ENCODE peak calls at places on chromosomes 7 and 10, in four cellular contexts. P, Z, V and H are unnamed samples.

GRCh38 chr10:60846173-60846572 is 67.9 kb downstream of the CDK1 start:
- DNase-seq in P (no peak), Z (no peak), V (no peak), H (no peak)

GRCh38 chr7:47786557-47787248 is 161.6 kb downstream of the PKD1L1 start:
- DNase-seq in P (peak), Z (no peak), V (no peak), H (no peak)

GRCh38 chr10:126955396-126955795 is 50.2 kb downstream of the DOCK1 start:
- DNase-seq in P (no peak), Z (no peak), V (no peak), H (no peak)

GRCh38 chr10:68099736-68100135 is 9.6 kb upstream of the MYPN start:
- DNase-seq in P (no peak), Z (no peak), V (no peak), H (no peak)

GRCh38 chr10:47036771-47037170 is 125.5 kb downstream of the PTPN20 start:
- DNase-seq in P (no peak), Z (no peak), V (no peak), H (no peak)

GRCh38 chr7:82729172-82730030 is 285.8 kb upstream of the CACNA2D1 start:
- DNase-seq in P (peak), Z (no peak), V (peak), H (no peak)

GRCh38 chr7:157009778-157010587 is 480 bp downstream of the MNX1 start:
- DNase-seq in P (no peak), Z (no peak), V (no peak), H (no peak)

GRCh38 chr10:119090968-119091367 is 10.4 kb upstream of the EIF3A start:
- DNase-seq in P (no peak), Z (no peak), V (no peak), H (no peak)

GRCh38 chr7:136964347-136964746 is 95.9 kb downstream of the CHRM2 start:
- DNase-seq in P (no peak), Z (no peak), V (no peak), H (no peak)

GRCh38 chr10:70619271-70620019 is 16.9 kb upstream of the PRF1 start:
- DNase-seq in P (no peak), Z (no peak), V (no peak), H (no peak)

GRCh38 chr10:132306951-132307751 is 599 bp downstream of the STK32C start:
- DNase-seq in P (peak), Z (no peak), V (no peak), H (no peak)

GRCh38 chr7:157086508-157087187 is 52.1 kb upstream of the UBE3C start:
- DNase-seq in P (no peak), Z (no peak), V (no peak), H (no peak)

GRCh38 chr10:99520040-99520803 is 12.5 kb upstream of the NKX2-3 start:
- DNase-seq in P (peak), Z (no peak), V (no peak), H (no peak)

GRCh38 chr7:102273749-102274712 is 12.6 kb upstream of the SH2B2 start:
- DNase-seq in P (no peak), Z (no peak), V (no peak), H (no peak)

GRCh38 chr10:49139000-49139865 is 5.4 kb upstream of the FAM170B start:
- DNase-seq in P (no peak), Z (no peak), V (no peak), H (no peak)

GRCh38 chr7:22330903-22331302 is 26.1 kb downstream of the RAPGEF5 start:
- DNase-seq in P (no peak), Z (no peak), V (no peak), H (no peak)

GRCh38 chr7:134693256-134693655 is 46.6 kb downstream of the BPGM start:
- DNase-seq in P (no peak), Z (no peak), V (no peak), H (no peak)

GRCh38 chr10:80357000-80357803 is 621 bp downstream of the DYDC2 start:
- DNase-seq in P (peak), Z (no peak), V (no peak), H (no peak)

GRCh38 chr10:1706711-1707110 is 30.6 kb downstream of the ADARB2 start:
- DNase-seq in P (no peak), Z (no peak), V (no peak), H (no peak)

GRCh38 chr7:128115326-128115820 is 84.1 kb upstream of the LRRC4 start:
- DNase-seq in P (peak), Z (no peak), V (no peak), H (no peak)

GRCh38 chr10:21954132-21954531 is 49.4 kb downstream of the DNAJC1 start:
- DNase-seq in P (no peak), Z (no peak), V (no peak), H (no peak)

GRCh38 chr7:96016056-96016455 is 243.7 kb downstream of the DYNC1I1 start:
- DNase-seq in P (no peak), Z (no peak), V (no peak), H (no peak)

GRCh38 chr7:86643478-86644281 is at the start of gene GRM3:
- DNase-seq in P (peak), Z (peak), V (no peak), H (peak)

GRCh38 chr10:6269953-6270867 is 67.5 kb downstream of the PFKFB3 start:
- DNase-seq in P (no peak), Z (no peak), V (no peak), H (no peak)

GRCh38 chr10:100896876-100897461 is 15.8 kb upstream of the SLF2 start:
- DNase-seq in P (no peak), Z (no peak), V (no peak), H (no peak)

GRCh38 chr7:55069271-55069792 is 50.5 kb downstream of the EGFR start:
- DNase-seq in P (no peak), Z (no peak), V (no peak), H (no peak)

GRCh38 chr7:138235207-138235606 is 158.9 kb downstream of the AKR1D1 start:
- DNase-seq in P (no peak), Z (no peak), V (no peak), H (no peak)

GRCh38 chr7:141462958-141463357 is 88.3 kb upstream of the AGK start:
- DNase-seq in P (no peak), Z (peak), V (no peak), H (peak)

GRCh38 chr7:87875151-87876039 is 765 bp downstream of the SLC25A40 start:
- DNase-seq in P (no peak), Z (peak), V (no peak), H (no peak)

GRCh38 chr10:80664071-80664680 is 126.5 kb downstream of the SH2D4B start:
- DNase-seq in P (peak), Z (peak), V (peak), H (peak)

GRCh38 chr7:1521454-1521853 is 9.0 kb upstream of the MAFK start:
- DNase-seq in P (no peak), Z (no peak), V (no peak), H (no peak)

GRCh38 chr7:16078076-16078952 is 343.0 kb downstream of the CRPPA start:
- DNase-seq in P (peak), Z (no peak), V (peak), H (no peak)

GRCh38 chr7:51772131-51772530 is 455.5 kb upstream of the COBL start:
- DNase-seq in P (no peak), Z (no peak), V (no peak), H (no peak)

GRCh38 chr10:49657606-49658005 is 21.8 kb upstream of the C10orf53 start:
- DNase-seq in P (no peak), Z (no peak), V (no peak), H (no peak)

GRCh38 chr10:113023017-113023416 is 73.0 kb downstream of the TCF7L2 start:
- DNase-seq in P (no peak), Z (no peak), V (no peak), H (no peak)

GRCh38 chr10:3398825-3399646 is 226.5 kb upstream of the PITRM1 start:
- DNase-seq in P (no peak), Z (peak), V (no peak), H (peak)

GRCh38 chr10:11407939-11408338 is 203.5 kb downstream of the USP6NL start:
- DNase-seq in P (no peak), Z (no peak), V (no peak), H (no peak)

GRCh38 chr10:94279835-94280709 is 82.7 kb downstream of the NOC3L start:
- DNase-seq in P (peak), Z (peak), V (no peak), H (peak)

GRCh38 chr10:94277450-94277849 is 85.3 kb downstream of the NOC3L start:
- DNase-seq in P (no peak), Z (no peak), V (no peak), H (no peak)

GRCh38 chr10:94281654-94282053 is 81.1 kb downstream of the NOC3L start:
- DNase-seq in P (no peak), Z (no peak), V (no peak), H (no peak)

GRCh38 chr10:94274142-94274787 is 88.5 kb downstream of the NOC3L start:
- DNase-seq in P (no peak), Z (no peak), V (no peak), H (no peak)

GRCh38 chr10:94276140-94276539 is 86.6 kb downstream of the NOC3L start:
- DNase-seq in P (no peak), Z (no peak), V (no peak), H (no peak)
- H3K27ac ChIP-seq in P (no peak), Z (no peak), V (no peak), H (no peak)

DNA sequence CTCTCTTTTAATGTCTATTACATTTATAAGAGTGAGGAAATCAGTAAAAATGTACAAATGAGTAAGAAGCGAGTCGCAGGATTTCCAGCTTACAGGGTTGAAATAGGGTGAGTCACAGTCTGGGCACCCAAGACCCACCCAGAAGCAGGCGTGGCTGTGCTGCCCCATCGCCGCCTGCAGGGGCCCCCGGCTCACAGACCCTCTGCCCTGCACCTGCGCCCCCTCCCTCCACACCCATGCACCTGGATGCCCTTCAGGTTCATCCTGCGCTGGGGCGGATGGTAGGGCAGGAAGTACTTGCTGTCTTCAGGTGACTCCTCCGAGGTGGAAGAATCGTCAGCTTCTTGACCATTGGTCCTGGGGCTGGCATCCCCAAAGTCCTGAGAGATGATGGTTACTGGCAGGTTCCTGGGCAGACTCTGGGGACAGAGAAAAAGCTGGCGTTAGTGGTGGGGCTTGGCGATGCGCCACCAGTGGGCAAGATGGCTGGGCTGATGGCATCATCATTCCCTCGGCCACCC is 90.2 kb upstream of the GNA12 start:
- DNase-seq in P (peak), Z (no peak), V (no peak), H (no peak)
- H3K27ac ChIP-seq in P (no peak), Z (no peak), V (no peak), H (no peak)

GRCh38 chr7:100604078-100604975 is 2.2 kb downstream of the PCOLCE start:
- DNase-seq in P (peak), Z (peak), V (no peak), H (peak)
- H3K27ac ChIP-seq in P (no peak), Z (no peak), V (peak), H (peak)

GRCh38 chr10:24721254-24722106 is 2.2 kb downstream of the ARHGAP21 start:
- DNase-seq in P (peak), Z (no peak), V (no peak), H (no peak)

GRCh38 chr10:24716295-24716694 is 7.4 kb downstream of the ARHGAP21 start:
- DNase-seq in P (no peak), Z (no peak), V (no peak), H (no peak)

GRCh38 chr10:24715246-24715769 is 8.4 kb downstream of the ARHGAP21 start:
- DNase-seq in P (no peak), Z (no peak), V (no peak), H (no peak)

GRCh38 chr10:24720096-24720495 is 3.6 kb downstream of the ARHGAP21 start:
- DNase-seq in P (no peak), Z (no peak), V (no peak), H (no peak)

GRCh38 chr10:24718031-24718855 is 5.4 kb downstream of the ARHGAP21 start:
- DNase-seq in P (no peak), Z (no peak), V (no peak), H (no peak)
- H3K27ac ChIP-seq in P (no peak), Z (no peak), V (no peak), H (no peak)

DNA sequence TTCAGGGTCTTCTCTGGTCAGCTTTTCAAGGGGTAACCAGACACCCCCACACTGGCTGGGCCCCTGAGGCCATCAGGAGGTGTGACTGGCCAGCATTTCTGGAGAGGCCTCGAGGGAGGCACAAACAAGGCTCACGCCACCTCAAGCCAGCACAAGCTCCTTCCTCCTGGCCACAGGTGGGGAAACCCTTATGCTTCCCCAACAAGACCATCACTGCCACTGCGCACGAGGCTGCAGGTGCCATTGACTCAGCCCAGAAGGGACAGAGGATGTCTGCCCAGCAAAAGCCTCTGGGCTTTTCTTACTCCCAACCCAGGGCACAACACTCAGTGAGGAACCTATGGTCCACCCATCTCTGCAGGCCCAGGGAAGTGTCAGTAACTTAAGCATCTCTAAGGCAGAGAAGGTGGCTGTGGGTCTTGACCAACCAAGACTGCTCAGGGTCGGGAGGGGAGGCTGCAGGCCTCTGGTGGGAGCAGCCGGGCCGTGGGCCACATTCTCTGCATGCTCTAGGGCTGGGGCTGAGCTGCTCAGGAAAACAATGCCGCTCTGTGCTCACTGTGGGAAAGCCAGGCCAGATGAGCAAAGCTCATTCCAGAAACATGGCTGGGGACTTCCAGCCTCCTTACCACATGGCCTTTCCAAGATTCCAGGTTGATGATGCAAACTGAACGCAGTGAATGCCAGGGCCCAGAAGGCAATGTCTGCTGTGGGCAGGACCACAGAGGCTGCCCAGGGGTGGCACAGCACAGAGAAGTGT is 24.2 kb upstream of the RASSF4 start:
- DNase-seq in P (no peak), Z (peak), V (no peak), H (peak)
- H3K27ac ChIP-seq in P (no peak), Z (peak), V (no peak), H (peak)